ENCODE peak calls at places on chromosomes 6 and 20, in six cellular contexts. A is IMR-90, J is lower lobe of right lung, Q is mammary epithelial cell, Z is adrenal gland, G is fibroblast of lung. E is an unnamed sample. For H3K36me3, the result is how much of the 10 kb centered on the place peaks cover.

GRCh38 chr6:146985111-146985510 is 219.1 kb upstream of the STXBP5 start:
- DNase-seq in Q (no peak), J (no peak), G (peak), A (no peak), Z (no peak), E (no peak)

GRCh38 chr6:21906826-21907225 is 313.3 kb downstream of the SOX4 start:
- DNase-seq in A (no peak), G (no peak), Z (no peak), Q (no peak), J (no peak), E (no peak)

GRCh38 chr6:71258078-71258866 is 30.3 kb upstream of the OGFRL1 start:
- DNase-seq in G (no peak), Z (no peak), J (no peak), Q (no peak), A (no peak), E (no peak)

GRCh38 chr6:19892250-19892649 is 55.1 kb downstream of the ID4 start:
- DNase-seq in J (peak), G (no peak), Q (peak), Z (no peak), A (no peak), E (no peak)

GRCh38 chr6:80638222-80639055 is 532.0 kb downstream of the BCKDHB start:
- DNase-seq in A (peak), Q (peak), Z (peak), G (peak), J (peak), E (peak)

GRCh38 chr6:14896475-14896874 is 349.4 kb upstream of the JARID2 start:
- DNase-seq in Q (no peak), Z (no peak), J (no peak), A (peak), G (no peak), E (no peak)

GRCh38 chr6:141254336-141254735 is 878.4 kb upstream of the GJE1 start:
- DNase-seq in Q (no peak), A (no peak), J (no peak), G (no peak), Z (no peak), E (no peak)

GRCh38 chr6:89410231-89411018 is 1.6 kb downstream of the RRAGD start:
- DNase-seq in J (no peak), G (no peak), A (no peak), Z (no peak), Q (no peak), E (no peak)

GRCh38 chr6:2141644-2142290 is 103.6 kb downstream of the GMDS start:
- DNase-seq in J (no peak), Q (peak), A (no peak), G (no peak), Z (peak), E (no peak)

GRCh38 chr6:157518399-157519250 is 137.6 kb downstream of the ZDHHC14 start:
- DNase-seq in G (peak), Q (no peak), A (peak), Z (no peak), J (no peak), E (no peak)

GRCh38 chr6:164520916-164521315 is 788.5 kb downstream of the C6orf118 start:
- DNase-seq in A (no peak), Z (no peak), Q (no peak), G (no peak), J (no peak), E (no peak)

GRCh38 chr6:44386929-44387345 is 569 bp upstream of the CDC5L start:
- DNase-seq in Q (peak), J (no peak), A (peak), G (no peak), Z (peak), E (peak)

GRCh38 chr6:16802071-16802470 is 40.8 kb upstream of the ATXN1 start:
- DNase-seq in J (no peak), Z (no peak), G (peak), A (peak), Q (no peak), E (no peak)

GRCh38 chr20:23349338-23350006 is 1.1 kb upstream of the NXT1 start:
- DNase-seq in J (no peak), A (no peak), Q (no peak), Z (peak), G (no peak), E (no peak)

GRCh38 chr6:143529095-143529494 is 17.6 kb upstream of the FUCA2 start:
- DNase-seq in J (no peak), Q (no peak), Z (no peak), G (no peak), A (no peak), E (no peak)

GRCh38 chr20:24949756-24950127 is 673 bp downstream of the CST7 start:
- DNase-seq in G (no peak), J (no peak), Z (no peak), Q (no peak), A (no peak), E (no peak)

GRCh38 chr20:17995967-17996819 is 27.4 kb downstream of the MGME1 start:
- DNase-seq in Z (peak), A (peak), Q (peak), G (peak), J (no peak), E (peak)

GRCh38 chr6:731924-732323 is 39.0 kb upstream of the EXOC2 start:
- DNase-seq in A (no peak), Q (no peak), J (no peak), G (no peak), Z (no peak), E (no peak)

GRCh38 chr6:33203443-33204164 is 851 bp upstream of the HSD17B8 start:
- DNase-seq in Q (no peak), A (no peak), Z (no peak), G (no peak), J (no peak), E (no peak)

GRCh38 chr6:14035448-14035847 is 82.1 kb upstream of the CD83 start:
- DNase-seq in A (peak), J (no peak), Z (no peak), G (peak), Q (peak), E (peak)

GRCh38 chr20:676315-676937 is 824 bp upstream of the SCRT2 start:
- DNase-seq in G (no peak), A (no peak), Z (no peak), J (no peak), Q (no peak), E (no peak)

GRCh38 chr6:121666809-121667208 is 231.4 kb downstream of the GJA1 start:
- DNase-seq in Q (peak), A (peak), J (no peak), Z (no peak), G (peak), E (peak)

GRCh38 chr6:32941412-32941784 is 570 bp upstream of the HLA-DMB start:
- DNase-seq in G (no peak), J (no peak), Q (no peak), Z (no peak), A (no peak), E (no peak)

GRCh38 chr6:41571066-41571780 is 25.0 kb downstream of the FOXP4 start:
- DNase-seq in Z (no peak), J (no peak), A (no peak), Q (no peak), G (no peak), E (no peak)

GRCh38 chr6:90087103-90087833 is 193.0 kb downstream of the GJA10 start:
- DNase-seq in A (peak), Q (peak), G (peak), Z (no peak), J (no peak), E (no peak)

GRCh38 chr6:4281341-4282293 is 146.2 kb upstream of the ECI2 start:
- DNase-seq in Z (peak), J (peak), A (peak), Q (peak), G (peak), E (peak)

GRCh38 chr20:41045680-41046079 is 17.1 kb downstream of the TOP1 start:
- DNase-seq in G (no peak), A (no peak), Q (no peak), J (no peak), Z (no peak), E (no peak)

GRCh38 chr6:35048631-35049083 is 92.5 kb downstream of the TCP11 start:
- DNase-seq in Z (peak), Q (no peak), J (no peak), G (peak), A (peak), E (no peak)

GRCh38 chr6:43973351-43973750 is 153.9 kb downstream of the MRPL14 start:
- DNase-seq in A (no peak), G (no peak), Z (peak), Q (peak), J (no peak), E (no peak)

GRCh38 chr6:47138046-47138445 is 95.9 kb upstream of the ADGRF1 start:
- DNase-seq in A (peak), G (no peak), Q (no peak), Z (no peak), J (no peak), E (peak)

GRCh38 chr6:42424906-42425474 is 26.7 kb downstream of the TRERF1 start:
- DNase-seq in A (no peak), G (no peak), Q (no peak), J (no peak), Z (no peak), E (no peak)

GRCh38 chr20:58179083-58179431 is 49.4 kb downstream of the ANKRD60 start:
- DNase-seq in A (no peak), Z (no peak), J (peak), Q (no peak), G (no peak), E (no peak)
- H3K4me3 ChIP-seq in A (no peak), Z (no peak), J (peak), Q (no peak), G (no peak), E (no peak)

GRCh38 chr20:49418832-49419231 is 63.6 kb downstream of the KCNB1 start:
- DNase-seq in G (no peak), J (no peak), A (no peak), Z (no peak), Q (no peak), E (no peak)
- H3K36me3 ChIP-seq in G (under half), J (under half), A (under half), Z (under half), Q (under half), E (under half)

DNA sequence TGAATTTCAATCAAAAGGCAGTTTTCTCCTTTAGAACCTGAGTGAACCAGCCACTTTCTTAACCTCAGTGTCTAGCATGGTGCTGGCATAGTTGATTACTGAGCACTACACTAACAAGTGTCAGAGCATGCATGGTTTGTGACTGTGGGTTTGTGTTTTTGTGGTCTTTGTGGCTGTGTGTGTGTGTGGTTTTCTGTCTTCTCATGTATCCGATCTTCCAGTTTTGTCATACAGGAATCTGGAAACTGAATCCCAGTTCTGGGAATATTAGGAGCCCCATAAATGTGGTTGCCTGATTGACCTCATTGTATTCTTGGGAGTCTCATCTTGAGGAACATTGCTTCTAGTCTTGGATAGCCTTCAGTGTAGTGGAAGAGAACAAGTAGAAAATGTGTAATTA is 73.7 kb downstream of the ESR1 start:
- DNase-seq in Q (no peak), J (no peak), A (no peak), Z (no peak), G (no peak), E (no peak)
- TF ChIP-seq CTCF in Q (no peak), J (no peak), A (no peak), Z (no peak), G (no peak), E (no peak)

DNA sequence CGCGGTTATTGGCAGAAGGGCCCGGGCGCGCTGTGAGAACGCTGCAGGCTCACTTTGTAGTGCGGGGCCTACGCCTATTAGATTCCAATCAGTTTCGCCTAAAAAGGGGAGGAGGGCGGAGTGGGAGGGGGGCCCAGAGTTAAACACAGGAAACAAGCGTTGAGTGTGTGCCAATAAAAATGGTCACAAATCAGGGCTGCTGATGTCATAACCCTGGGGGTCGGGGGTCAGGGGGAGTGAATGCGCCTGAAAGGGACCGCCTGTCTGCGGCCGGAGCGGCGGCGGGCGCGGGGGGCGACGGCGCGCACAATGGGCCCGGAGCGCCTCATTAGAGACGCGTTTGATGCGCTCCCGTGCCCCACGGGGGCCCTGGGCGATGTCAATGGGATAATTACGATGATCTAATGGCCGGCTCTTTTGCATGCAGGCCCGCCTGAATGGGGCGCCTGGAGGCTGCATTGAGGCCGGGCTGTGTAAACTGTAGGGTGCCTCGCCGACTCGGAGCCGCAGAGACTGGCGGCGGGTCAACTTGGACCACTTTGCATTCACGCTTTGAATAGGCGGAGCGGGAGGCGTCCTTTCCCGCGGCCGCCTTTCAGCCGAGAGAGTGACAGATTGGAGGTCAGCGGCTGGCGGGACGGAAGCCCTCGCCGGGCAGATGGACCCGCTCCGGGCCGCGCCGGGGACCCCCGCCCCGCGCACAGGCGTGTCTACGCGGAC is 296.0 kb downstream of the TFAP2C start:
- DNase-seq in A (no peak), Z (no peak), G (no peak), J (no peak), Q (no peak), E (no peak)
- H3K4me3 ChIP-seq in A (no peak), Z (no peak), G (no peak), J (no peak), Q (peak), E (no peak)

E was measured in brain microvascular endothelial cell.